ENCODE peak calls at places on chromosome 1, in ten cellular contexts. One of them, this sample, is unnamed.

GRCh38 chr1:12126781-12127180 is 40.0 kb upstream of the TNFRSF1B start:
- DNase-seq in AG09309: no peak
- DNase-seq in fibroblast of pulmonary artery: no peak
- DNase-seq in IMR-90: no peak
- DNase-seq in hepatocyte: no peak
- DNase-seq in RWPE2: no peak
- DNase-seq in GM12865: no peak
- DNase-seq in foreskin fibroblast: no peak
- DNase-seq in uterus: no peak
- DNase-seq in fibroblast of lung: no peak
- DNase-seq in this sample: no peak

GRCh38 chr1:67338642-67339041 is 31.0 kb downstream of the IL12RB2 start:
- DNase-seq in fibroblast of pulmonary artery: no peak
- DNase-seq in hepatocyte: no peak
- DNase-seq in foreskin fibroblast: peak
- DNase-seq in GM12865: peak
- DNase-seq in AG09309: no peak
- DNase-seq in uterus: no peak
- DNase-seq in fibroblast of lung: no peak
- DNase-seq in RWPE2: no peak
- DNase-seq in IMR-90: peak
- DNase-seq in this sample: no peak

GRCh38 chr1:118555638-118556037 is 370.6 kb upstream of the SPAG17 start:
- DNase-seq in uterus: no peak
- DNase-seq in RWPE2: no peak
- DNase-seq in foreskin fibroblast: no peak
- DNase-seq in AG09309: no peak
- DNase-seq in fibroblast of lung: no peak
- DNase-seq in fibroblast of pulmonary artery: no peak
- DNase-seq in hepatocyte: no peak
- DNase-seq in IMR-90: no peak
- DNase-seq in GM12865: no peak
- DNase-seq in this sample: no peak

GRCh38 chr1:231165371-231165770 is 3.5 kb downstream of the TRIM67 start:
- DNase-seq in uterus: no peak
- DNase-seq in GM12865: no peak
- DNase-seq in RWPE2: no peak
- DNase-seq in hepatocyte: no peak
- DNase-seq in IMR-90: peak
- DNase-seq in fibroblast of lung: peak
- DNase-seq in AG09309: no peak
- DNase-seq in foreskin fibroblast: peak
- DNase-seq in fibroblast of pulmonary artery: peak
- DNase-seq in this sample: no peak

GRCh38 chr1:204323887-204324286 is 35.8 kb downstream of the PLEKHA6 start:
- DNase-seq in AG09309: peak
- DNase-seq in hepatocyte: peak
- DNase-seq in fibroblast of pulmonary artery: peak
- DNase-seq in GM12865: no peak
- DNase-seq in foreskin fibroblast: peak
- DNase-seq in RWPE2: no peak
- DNase-seq in uterus: no peak
- DNase-seq in IMR-90: peak
- DNase-seq in fibroblast of lung: peak
- DNase-seq in this sample: no peak

GRCh38 chr1:63545780-63546179 is 22.5 kb downstream of the EFCAB7 start:
- DNase-seq in IMR-90: peak
- DNase-seq in foreskin fibroblast: peak
- DNase-seq in AG09309: no peak
- DNase-seq in RWPE2: no peak
- DNase-seq in fibroblast of pulmonary artery: peak
- DNase-seq in hepatocyte: no peak
- DNase-seq in uterus: no peak
- DNase-seq in fibroblast of lung: peak
- DNase-seq in GM12865: no peak
- DNase-seq in this sample: no peak

GRCh38 chr1:94725566-94725965 is 94.6 kb upstream of the SLC44A3 start:
- DNase-seq in uterus: no peak
- DNase-seq in GM12865: no peak
- DNase-seq in hepatocyte: no peak
- DNase-seq in fibroblast of pulmonary artery: no peak
- DNase-seq in AG09309: no peak
- DNase-seq in fibroblast of lung: no peak
- DNase-seq in IMR-90: no peak
- DNase-seq in foreskin fibroblast: peak
- DNase-seq in RWPE2: no peak
- DNase-seq in this sample: no peak

GRCh38 chr1:79006564-79006963 is at the start of gene ADGRL4:
- DNase-seq in GM12865: no peak
- DNase-seq in foreskin fibroblast: peak
- DNase-seq in IMR-90: peak
- DNase-seq in fibroblast of pulmonary artery: peak
- DNase-seq in uterus: peak
- DNase-seq in AG09309: peak
- DNase-seq in RWPE2: peak
- DNase-seq in fibroblast of lung: peak
- DNase-seq in hepatocyte: peak
- DNase-seq in this sample: no peak

GRCh38 chr1:176989023-176989422 is 175.5 kb downstream of the ASTN1 start:
- DNase-seq in hepatocyte: no peak
- DNase-seq in fibroblast of pulmonary artery: peak
- DNase-seq in IMR-90: no peak
- DNase-seq in AG09309: no peak
- DNase-seq in foreskin fibroblast: peak
- DNase-seq in GM12865: no peak
- DNase-seq in fibroblast of lung: no peak
- DNase-seq in uterus: no peak
- DNase-seq in RWPE2: no peak
- DNase-seq in this sample: no peak

GRCh38 chr1:150995896-150996295 is 10.8 kb downstream of the MINDY1 start:
- DNase-seq in RWPE2: no peak
- DNase-seq in fibroblast of lung: peak
- DNase-seq in hepatocyte: peak
- DNase-seq in foreskin fibroblast: peak
- DNase-seq in GM12865: peak
- DNase-seq in uterus: peak
- DNase-seq in AG09309: no peak
- DNase-seq in fibroblast of pulmonary artery: peak
- DNase-seq in IMR-90: no peak
- DNase-seq in this sample: no peak

GRCh38 chr1:64908567-64908966 is 57.8 kb downstream of the JAK1 start:
- DNase-seq in fibroblast of lung: no peak
- DNase-seq in IMR-90: no peak
- DNase-seq in fibroblast of pulmonary artery: no peak
- DNase-seq in uterus: no peak
- DNase-seq in GM12865: no peak
- DNase-seq in hepatocyte: no peak
- DNase-seq in AG09309: no peak
- DNase-seq in foreskin fibroblast: no peak
- DNase-seq in RWPE2: no peak
- DNase-seq in this sample: no peak

GRCh38 chr1:223712184-223712855 is at the start of gene CAPN2:
- DNase-seq in fibroblast of lung: peak
- DNase-seq in AG09309: no peak
- DNase-seq in GM12865: peak
- DNase-seq in hepatocyte: peak
- DNase-seq in IMR-90: peak
- DNase-seq in RWPE2: peak
- DNase-seq in fibroblast of pulmonary artery: peak
- DNase-seq in uterus: peak
- DNase-seq in foreskin fibroblast: peak
- DNase-seq in this sample: no peak

GRCh38 chr1:69433073-69433472 is 134.6 kb upstream of the LRRC7 start:
- DNase-seq in RWPE2: no peak
- DNase-seq in uterus: no peak
- DNase-seq in GM12865: no peak
- DNase-seq in fibroblast of pulmonary artery: no peak
- DNase-seq in foreskin fibroblast: no peak
- DNase-seq in fibroblast of lung: no peak
- DNase-seq in IMR-90: no peak
- DNase-seq in hepatocyte: no peak
- DNase-seq in AG09309: no peak
- DNase-seq in this sample: no peak

GRCh38 chr1:216582151-216582550 is 141.1 kb downstream of the ESRRG start:
- DNase-seq in foreskin fibroblast: no peak
- DNase-seq in uterus: no peak
- DNase-seq in fibroblast of lung: no peak
- DNase-seq in hepatocyte: no peak
- DNase-seq in RWPE2: no peak
- DNase-seq in fibroblast of pulmonary artery: no peak
- DNase-seq in AG09309: no peak
- DNase-seq in GM12865: no peak
- DNase-seq in IMR-90: no peak
- DNase-seq in this sample: no peak

GRCh38 chr1:5754817-5755551 is 237.2 kb downstream of the NPHP4 start:
- DNase-seq in IMR-90: no peak
- DNase-seq in fibroblast of pulmonary artery: no peak
- DNase-seq in fibroblast of lung: no peak
- DNase-seq in GM12865: no peak
- DNase-seq in RWPE2: peak
- DNase-seq in hepatocyte: no peak
- DNase-seq in AG09309: no peak
- DNase-seq in uterus: no peak
- DNase-seq in foreskin fibroblast: no peak
- DNase-seq in this sample: no peak
- TF ChIP-seq CTCF in IMR-90: no peak
- TF ChIP-seq CTCF in fibroblast of pulmonary artery: no peak
- TF ChIP-seq CTCF in fibroblast of lung: no peak
- TF ChIP-seq CTCF in GM12865: no peak
- TF ChIP-seq CTCF in RWPE2: no peak
- TF ChIP-seq CTCF in hepatocyte: no peak
- TF ChIP-seq CTCF in AG09309: no peak
- TF ChIP-seq CTCF in uterus: no peak
- TF ChIP-seq CTCF in foreskin fibroblast: no peak
- TF ChIP-seq CTCF in this sample: no peak

DNA sequence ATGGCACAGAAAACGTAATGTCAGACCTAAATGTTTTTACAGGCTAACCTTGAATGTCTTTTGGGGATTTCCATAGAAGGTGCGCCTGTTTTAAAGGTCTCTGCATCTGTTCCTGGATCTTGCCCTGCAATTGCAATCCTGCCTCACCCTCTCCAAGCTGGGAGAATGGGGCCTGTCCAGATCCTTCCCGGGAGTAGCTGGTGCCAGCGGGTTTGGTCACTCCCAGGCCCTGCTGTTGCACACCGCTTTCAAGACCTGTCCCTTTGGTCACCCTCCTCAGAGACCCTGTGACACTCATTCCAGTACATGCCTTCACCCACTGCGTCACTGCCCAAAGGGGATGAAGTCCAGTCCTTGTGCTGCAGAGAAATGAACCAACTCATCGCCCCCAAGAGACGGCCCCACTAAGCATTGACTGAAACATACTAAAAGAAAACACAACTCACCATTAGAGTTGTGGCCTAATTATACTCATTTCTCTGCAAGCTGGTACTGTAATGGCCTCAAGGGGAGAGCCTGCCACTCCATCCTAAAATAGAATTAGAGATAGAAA is 1.9 kb upstream of the IRF2BP2 start:
- DNase-seq in AG09309: no peak
- DNase-seq in fibroblast of pulmonary artery: no peak
- DNase-seq in uterus: peak
- DNase-seq in hepatocyte: peak
- DNase-seq in RWPE2: no peak
- DNase-seq in GM12865: peak
- DNase-seq in IMR-90: no peak
- DNase-seq in foreskin fibroblast: peak
- DNase-seq in fibroblast of lung: no peak
- DNase-seq in this sample: no peak
- TF ChIP-seq CTCF in AG09309: no peak
- TF ChIP-seq CTCF in fibroblast of pulmonary artery: no peak
- TF ChIP-seq CTCF in uterus: no peak
- TF ChIP-seq CTCF in hepatocyte: no peak
- TF ChIP-seq CTCF in RWPE2: no peak
- TF ChIP-seq CTCF in GM12865: no peak
- TF ChIP-seq CTCF in IMR-90: no peak
- TF ChIP-seq CTCF in foreskin fibroblast: no peak
- TF ChIP-seq CTCF in fibroblast of lung: no peak
- TF ChIP-seq CTCF in this sample: no peak

GRCh38 chr1:238196516-238196915 is 305.8 kb upstream of the ZP4 start:
- DNase-seq in fibroblast of pulmonary artery: no peak
- DNase-seq in fibroblast of lung: no peak
- DNase-seq in IMR-90: no peak
- DNase-seq in AG09309: no peak
- DNase-seq in GM12865: no peak
- DNase-seq in RWPE2: no peak
- DNase-seq in foreskin fibroblast: no peak
- DNase-seq in uterus: no peak
- DNase-seq in hepatocyte: no peak
- DNase-seq in this sample: no peak
- TF ChIP-seq CTCF in fibroblast of pulmonary artery: no peak
- TF ChIP-seq CTCF in fibroblast of lung: no peak
- TF ChIP-seq CTCF in IMR-90: no peak
- TF ChIP-seq CTCF in AG09309: no peak
- TF ChIP-seq CTCF in GM12865: no peak
- TF ChIP-seq CTCF in RWPE2: no peak
- TF ChIP-seq CTCF in foreskin fibroblast: no peak
- TF ChIP-seq CTCF in uterus: no peak
- TF ChIP-seq CTCF in hepatocyte: no peak
- TF ChIP-seq CTCF in this sample: no peak

GRCh38 chr1:226064816-226065248 is 2.3 kb downstream of the H3-3A start:
- DNase-seq in hepatocyte: peak
- DNase-seq in IMR-90: peak
- DNase-seq in fibroblast of lung: peak
- DNase-seq in uterus: peak
- DNase-seq in fibroblast of pulmonary artery: peak
- DNase-seq in GM12865: peak
- DNase-seq in foreskin fibroblast: peak
- DNase-seq in RWPE2: no peak
- DNase-seq in AG09309: no peak
- DNase-seq in this sample: no peak
- TF ChIP-seq CTCF in hepatocyte: peak
- TF ChIP-seq CTCF in IMR-90: peak
- TF ChIP-seq CTCF in fibroblast of lung: peak
- TF ChIP-seq CTCF in uterus: peak
- TF ChIP-seq CTCF in fibroblast of pulmonary artery: peak
- TF ChIP-seq CTCF in GM12865: peak
- TF ChIP-seq CTCF in foreskin fibroblast: peak
- TF ChIP-seq CTCF in RWPE2: peak
- TF ChIP-seq CTCF in AG09309: peak
- TF ChIP-seq CTCF in this sample: peak

GRCh38 chr1:201042663-201043461 is 19.3 kb upstream of the KIF21B start:
- DNase-seq in RWPE2: no peak
- DNase-seq in IMR-90: peak
- DNase-seq in GM12865: peak
- DNase-seq in hepatocyte: peak
- DNase-seq in fibroblast of lung: peak
- DNase-seq in fibroblast of pulmonary artery: peak
- DNase-seq in foreskin fibroblast: peak
- DNase-seq in uterus: peak
- DNase-seq in AG09309: no peak
- DNase-seq in this sample: no peak
- TF ChIP-seq CTCF in RWPE2: peak
- TF ChIP-seq CTCF in IMR-90: peak
- TF ChIP-seq CTCF in GM12865: peak
- TF ChIP-seq CTCF in hepatocyte: peak
- TF ChIP-seq CTCF in fibroblast of lung: peak
- TF ChIP-seq CTCF in fibroblast of pulmonary artery: peak
- TF ChIP-seq CTCF in foreskin fibroblast: peak
- TF ChIP-seq CTCF in uterus: peak
- TF ChIP-seq CTCF in AG09309: peak
- TF ChIP-seq CTCF in this sample: peak

This sample was measured in chondrocyte.